ENCODE peak calls at places on chromosomes 3 and 15, in eight cellular contexts. J is RWPE1, M is cardiac fibroblast, F is uterus, L is right lobe of liver, E is AG04449, T is mammary epithelial cell, Y is breast epithelium. A is an unnamed sample.

GRCh38 chr15:67125589-67126502 is 60.4 kb downstream of the SMAD3 start:
- DNase-seq in E (peak; percentile 97), J (peak; percentile 94), T (peak; percentile 93), L (no peak), Y (peak; percentile 48), F (peak; percentile 92), M (peak; percentile 98), A (no peak)

GRCh38 chr15:101536875-101537405 is 47.4 kb upstream of the PCSK6 start:
- DNase-seq in E (no peak), L (no peak), F (no peak), M (no peak), J (no peak), T (no peak), Y (no peak), A (peak; percentile 65)

GRCh38 chr15:64503197-64503596 is 42.8 kb downstream of the ZNF609 start:
- DNase-seq in L (no peak), M (peak; percentile 57), J (no peak), T (no peak), Y (no peak), F (peak; percentile 23), E (no peak), A (no peak)

GRCh38 chr15:89132611-89133242 is 44.5 kb downstream of the ABHD2 start:
- DNase-seq in M (peak; percentile 82), E (no peak), J (no peak), T (no peak), L (peak; percentile 64), F (peak; percentile 50), Y (no peak), A (no peak)

GRCh38 chr3:156548041-156548687 is 6.8 kb downstream of the SSR3 start:
- DNase-seq in J (no peak), M (no peak), T (peak; percentile 18), F (no peak), L (no peak), Y (no peak), E (no peak), A (no peak)

GRCh38 chr15:67120009-67120838 is 54.8 kb downstream of the SMAD3 start:
- DNase-seq in E (no peak), J (no peak), M (no peak), T (no peak), L (no peak), F (no peak), Y (no peak), A (no peak)

GRCh38 chr3:185959609-185960517 is 22.0 kb upstream of the TRA2B start:
- DNase-seq in F (no peak), J (peak; percentile 56), M (peak; percentile 81), E (peak; percentile 41), T (peak; percentile 74), L (no peak), Y (no peak), A (no peak)

GRCh38 chr15:52112203-52112750 is 298 bp downstream of the BCL2L10 start:
- DNase-seq in T (no peak), F (no peak), E (no peak), L (peak; percentile 68), M (no peak), J (no peak), Y (peak; percentile 22), A (no peak)

GRCh38 chr3:186614597-186615483 is 2.0 kb downstream of the AHSG start:
- DNase-seq in M (peak; percentile 77), Y (peak; percentile 62), T (peak; percentile 58), E (no peak), L (peak; percentile 83), J (peak; percentile 79), F (peak; percentile 59), A (peak; percentile 83)

GRCh38 chr3:4687596-4687995 is 194.4 kb downstream of the ITPR1 start:
- DNase-seq in M (no peak), F (no peak), L (no peak), T (no peak), E (no peak), Y (no peak), J (no peak), A (no peak)

GRCh38 chr3:17081520-17081919 is 196.8 kb downstream of the PLCL2 start:
- DNase-seq in L (no peak), Y (no peak), J (no peak), F (no peak), E (no peak), T (no peak), M (no peak), A (no peak)

GRCh38 chr3:172094621-172095557 is 55.5 kb downstream of the FNDC3B start:
- DNase-seq in Y (no peak), T (no peak), F (no peak), M (no peak), E (no peak), L (no peak), J (no peak), A (no peak)

GRCh38 chr3:9916734-9917680 is at the start of gene IL17RC:
- DNase-seq in E (no peak), J (peak; percentile 88), M (peak; percentile 87), Y (peak; percentile 95), T (peak; percentile 98), L (peak; percentile 94), F (peak; percentile 96), A (no peak)

GRCh38 chr15:91853501-91853967 is at the start of gene SLCO3A1:
- DNase-seq in T (peak; percentile 72), J (peak; percentile 65), E (no peak), Y (peak; percentile 44), F (peak; percentile 77), M (peak; percentile 78), L (peak; percentile 69), A (no peak)

DNA sequence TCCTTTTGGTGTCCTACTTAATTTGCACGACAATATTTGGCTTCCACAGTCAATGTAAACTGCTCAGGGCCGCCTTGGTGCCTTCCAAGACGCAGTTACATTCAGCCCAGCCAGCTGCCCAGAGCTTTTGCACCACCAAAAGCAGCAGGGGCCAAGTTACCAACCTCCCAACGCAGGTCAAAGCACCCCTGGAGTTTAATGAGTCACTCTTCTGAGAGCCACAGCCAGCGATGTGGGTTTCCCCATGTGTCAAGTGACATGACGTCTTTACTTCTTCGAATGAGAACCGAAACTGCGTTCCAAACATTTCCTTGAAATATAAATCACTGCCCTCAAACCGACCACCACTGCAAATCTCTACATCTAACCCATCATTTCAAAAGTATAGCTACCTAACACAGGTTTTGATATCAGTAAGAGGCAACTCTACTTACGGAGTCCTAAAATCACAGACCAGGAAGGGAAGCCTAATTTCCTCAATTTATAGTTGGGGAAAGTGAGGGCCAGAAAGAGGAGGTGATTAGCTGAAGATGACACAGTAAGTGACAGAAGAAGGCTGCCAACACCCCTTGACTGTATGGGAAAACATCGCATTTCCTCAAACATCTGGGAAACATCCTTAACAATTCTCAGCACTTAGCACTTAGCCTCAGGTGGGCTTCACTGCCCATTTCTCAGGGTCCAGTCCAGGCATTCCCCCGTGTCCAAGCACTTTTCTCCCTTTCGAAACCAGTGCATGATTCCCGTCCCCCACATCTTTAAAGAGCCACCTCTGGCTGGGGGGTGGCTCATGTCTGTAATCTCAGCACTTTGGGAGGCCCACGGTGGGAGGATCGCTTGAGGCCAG is 24.5 kb downstream of the MB21D2 start:
- DNase-seq in T (no peak), J (peak; percentile 50), Y (peak; percentile 61), M (peak; percentile 88), E (peak; percentile 73), F (peak; percentile 19), L (no peak), A (no peak)
- TF ChIP-seq CTCF in T (no peak), J (no peak), Y (no peak), M (no peak), E (no peak), F (no peak), L (no peak), A (no peak)

GRCh38 chr3:55441499-55441898 is 45.6 kb downstream of the WNT5A start:
- DNase-seq in J (no peak), M (no peak), F (no peak), T (no peak), L (no peak), Y (no peak), E (no peak), A (no peak)
- TF ChIP-seq CTCF in J (no peak), M (no peak), F (no peak), T (no peak), L (no peak), Y (no peak), E (no peak), A (no peak)

DNA sequence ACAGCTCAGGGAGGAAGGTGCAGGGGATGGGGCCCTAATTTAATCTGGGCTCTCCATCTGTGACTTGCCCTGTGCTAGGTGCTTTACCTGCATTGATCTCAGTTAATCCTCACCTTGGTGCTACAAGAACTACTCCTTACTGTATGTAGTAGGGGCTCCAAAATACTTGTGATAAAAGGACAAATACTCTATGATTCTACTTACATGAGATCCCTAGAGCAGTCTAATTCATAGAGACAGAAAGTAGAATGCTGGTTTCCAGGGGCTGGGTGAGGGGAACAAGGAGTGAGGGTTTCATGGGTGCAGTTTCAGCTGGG is 67.2 kb downstream of the SLC6A1 start:
- DNase-seq in M (no peak), J (no peak), E (no peak), F (no peak), Y (no peak), T (no peak), L (no peak), A (no peak)
- TF ChIP-seq CTCF in M (no peak), J (peak; percentile 42), E (no peak), F (no peak), Y (no peak), T (no peak), L (no peak), A (peak; percentile 12)

DNA sequence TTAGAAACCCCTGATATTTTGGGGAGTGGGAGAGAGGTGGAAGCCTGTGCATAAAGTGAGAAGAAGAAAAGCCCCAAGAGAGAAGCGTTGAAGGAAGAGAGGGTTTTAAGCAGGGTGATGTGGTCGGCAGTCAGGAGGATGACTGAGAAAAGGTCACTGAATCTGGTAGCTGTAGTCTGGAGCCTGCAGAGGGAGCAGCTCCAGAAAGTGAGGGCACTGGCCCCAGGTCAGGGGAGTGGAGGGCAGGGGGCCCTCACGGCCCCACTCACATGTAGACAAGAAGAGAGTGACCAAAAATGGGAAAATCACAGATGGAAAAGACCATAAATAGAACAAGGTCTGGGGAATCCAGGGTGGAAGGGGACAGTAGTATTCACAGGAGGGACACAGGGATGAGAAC is 105.5 kb downstream of the RYK start:
- DNase-seq in E (no peak), T (no peak), Y (no peak), J (no peak), F (no peak), M (no peak), L (no peak), A (no peak)
- TF ChIP-seq CTCF in E (no peak), T (no peak), Y (no peak), J (no peak), F (no peak), M (no peak), L (no peak), A (peak; percentile 24)

GRCh38 chr3:65436580-65436979 is 602.1 kb downstream of the MAGI1 start:
- DNase-seq in L (no peak), T (no peak), F (no peak), E (no peak), J (no peak), Y (no peak), M (peak; percentile 10), A (no peak)
- TF ChIP-seq CTCF in L (peak; percentile 22), T (peak; percentile 34), F (peak; percentile 40), E (no peak), J (no peak), Y (no peak), M (peak; percentile 30), A (peak; percentile 79)